ENCODE peak calls at places on chromosomes 6 and 20, in six cellular contexts. X is activated T-cell treated with anti-CD3 and anti-CD28 coated beads for 48 hours; Y is effector memory CD8-positive, alpha-beta T cell; V is NCI-H524 treated with DMSO at 0.1 percent for 48 hours; O is GM12865; L is NAMALWA. H is an unnamed sample.

GRCh38 chr20:49534314-49534713 is 33.6 kb downstream of the PTGIS start:
- DNase-seq in X (peak), Y (peak), V (peak), O (peak), L (peak), H (peak)

GRCh38 chr6:16511048-16511660 is 250.1 kb downstream of the ATXN1 start:
- DNase-seq in X (no peak), Y (no peak), V (no peak), O (peak), L (peak), H (peak)

GRCh38 chr6:138182939-138183791 is 21.4 kb downstream of the ARFGEF3 start:
- DNase-seq in X (no peak), Y (no peak), V (no peak), O (no peak), L (no peak), H (no peak)

GRCh38 chr20:62631336-62632317 is 10.7 kb upstream of the SLCO4A1 start:
- DNase-seq in X (no peak), Y (no peak), V (no peak), O (no peak), L (no peak), H (no peak)

GRCh38 chr6:2196079-2196679 is 49.2 kb downstream of the GMDS start:
- DNase-seq in X (no peak), Y (peak), V (no peak), O (peak), L (peak), H (peak)

GRCh38 chr6:34562861-34563512 is 6.9 kb upstream of the SPDEF start:
- DNase-seq in X (no peak), Y (no peak), V (no peak), O (no peak), L (no peak), H (no peak)

GRCh38 chr6:159267165-159267564 is 98.0 kb downstream of the FNDC1 start:
- DNase-seq in X (no peak), Y (no peak), V (no peak), O (peak), L (peak), H (no peak)

GRCh38 chr6:31350973-31351733 is 5.8 kb downstream of the HLA-B start:
- DNase-seq in X (no peak), Y (peak), V (no peak), O (no peak), L (no peak), H (no peak)